ENCODE peak calls at places on chromosomes 12 and 14, in five cellular contexts. X, G, C, Q and Z are unnamed samples.

GRCh38 chr12:55847033-55847432 is 4.3 kb upstream of the MMP19 start:
- DNase-seq in Q (peak), G (no peak), C (peak), X (peak), Z (no peak)

GRCh38 chr12:78232756-78233155 is 402.1 kb downstream of the NAV3 start:
- DNase-seq in Q (no peak), X (no peak), G (no peak), C (no peak), Z (no peak)

GRCh38 chr12:121326996-121327674 is 25.1 kb downstream of the ANAPC5 start:
- DNase-seq in Q (no peak), X (no peak), G (no peak), C (no peak), Z (no peak)

GRCh38 chr12:90808568-90808967 is 146.4 kb downstream of the CCER1 start:
- DNase-seq in Q (peak), X (no peak), C (no peak), G (no peak), Z (no peak)

GRCh38 chr12:102174761-102175160 is 22.9 kb downstream of the PMCH start:
- DNase-seq in C (no peak), G (no peak), Q (no peak), X (no peak), Z (no peak)

GRCh38 chr12:101064721-101065120 is 145.3 kb downstream of the SLC5A8 start:
- DNase-seq in G (no peak), X (no peak), Q (no peak), C (no peak), Z (no peak)

GRCh38 chr12:3490848-3491382 is at the start of gene PRMT8:
- DNase-seq in G (peak), X (no peak), C (no peak), Q (no peak), Z (peak)

GRCh38 chr12:51972849-51973273 is 21.4 kb downstream of the ACVR1B start:
- DNase-seq in G (no peak), Q (peak), X (peak), C (peak), Z (no peak)

GRCh38 chr12:69334138-69334537 is 14.0 kb upstream of the LYZ start:
- DNase-seq in G (no peak), X (no peak), Q (no peak), C (no peak), Z (no peak)

GRCh38 chr14:76473381-76474263 is 97.7 kb downstream of the ESRRB start:
- DNase-seq in G (peak), X (peak), C (peak), Q (peak), Z (no peak)

GRCh38 chr12:3341594-3341993 is 149.4 kb upstream of the PRMT8 start:
- DNase-seq in X (no peak), G (no peak), Q (no peak), C (no peak), Z (no peak)

GRCh38 chr14:94823556-94824341 is 53.8 kb upstream of the GSC start:
- DNase-seq in Q (peak), X (no peak), G (no peak), C (no peak), Z (no peak)

GRCh38 chr14:71246539-71246938 is 339.3 kb downstream of the PCNX1 start:
- DNase-seq in Q (no peak), G (no peak), C (no peak), X (no peak), Z (no peak)